ENCODE peak calls at places on chromosomes 12 and 14, in six cellular contexts. S is NCI-H1436; R is natural killer cell; J is gastrocnemius medialis; E is ascending aorta; D is NK-92 treated with Interleukin-12 subunit alpha and Interleukin-12 subunit beta, amount 100 ng/mL, for 24 hours. B is an unnamed sample.

GRCh38 chr12:124737040-124737419 is 126.6 kb downstream of the SCARB1 start:
- DNase-seq in S (no peak), R (no peak), J (no peak), E (no peak), D (no peak), B (no peak)

GRCh38 chr12:125381373-125381772 is 316.1 kb downstream of the AACS start:
- DNase-seq in S (no peak), R (no peak), J (no peak), E (no peak), D (no peak), B (no peak)

GRCh38 chr14:95597784-95598204 is 62.9 kb downstream of the GLRX5 start:
- DNase-seq in S (peak), R (no peak), J (no peak), E (no peak), D (no peak), B (no peak)

GRCh38 chr12:46389130-46389616 is 16.6 kb upstream of the SLC38A2 start:
- DNase-seq in S (no peak), R (no peak), J (no peak), E (peak), D (no peak), B (no peak)

GRCh38 chr12:56878010-56878339 is 56.2 kb downstream of the SDR9C7 start:
- DNase-seq in S (no peak), R (no peak), J (no peak), E (no peak), D (no peak), B (no peak)

GRCh38 chr14:77557391-77557790 is 58.8 kb upstream of the ISM2 start:
- DNase-seq in S (no peak), R (no peak), J (no peak), E (no peak), D (no peak), B (no peak)

GRCh38 chr12:31118347-31118830 is 44.7 kb downstream of the DDX11 start:
- DNase-seq in S (peak), R (no peak), J (no peak), E (no peak), D (no peak), B (no peak)

GRCh38 chr14:50741571-50741970 is 73.5 kb upstream of the SAV1 start:
- DNase-seq in S (peak), R (no peak), J (no peak), E (no peak), D (no peak), B (no peak)

GRCh38 chr12:101891462-101891971 is 14.1 kb downstream of the DRAM1 start:
- DNase-seq in S (no peak), R (no peak), J (peak), E (peak), D (no peak), B (no peak)

GRCh38 chr12:93022603-93023340 is 93.7 kb upstream of the EEA1 start:
- DNase-seq in S (no peak), R (no peak), J (no peak), E (no peak), D (no peak), B (no peak)

GRCh38 chr12:107618106-107618505 is 67.5 kb upstream of the PWP1 start:
- DNase-seq in S (no peak), R (no peak), J (no peak), E (no peak), D (no peak), B (no peak)

GRCh38 chr12:124507188-124508109 is 60.0 kb downstream of the NCOR2 start:
- DNase-seq in S (no peak), R (no peak), J (no peak), E (no peak), D (no peak), B (no peak)

GRCh38 chr12:68911197-68911718 is 21.7 kb downstream of the CPM start:
- DNase-seq in S (no peak), R (no peak), J (no peak), E (no peak), D (no peak), B (no peak)

GRCh38 chr14:64064447-64064846 is 211.6 kb downstream of the SYNE2 start:
- DNase-seq in S (no peak), R (no peak), J (no peak), E (no peak), D (no peak), B (no peak)

GRCh38 chr12:4742421-4742970 is 22.3 kb downstream of the GALNT8 start:
- DNase-seq in S (no peak), R (no peak), J (no peak), E (no peak), D (no peak), B (no peak)

GRCh38 chr14:72017290-72017689 is 85.1 kb downstream of the RGS6 start:
- DNase-seq in S (no peak), R (no peak), J (no peak), E (no peak), D (no peak), B (no peak)

GRCh38 chr12:114136656-114137055 is 170.5 kb upstream of the RBM19 start:
- DNase-seq in S (no peak), R (no peak), J (no peak), E (no peak), D (no peak), B (no peak)

GRCh38 chr12:132310181-132311040 is 19.0 kb downstream of the GALNT9 start:
- DNase-seq in S (no peak), R (no peak), J (no peak), E (no peak), D (no peak), B (no peak)

GRCh38 chr14:97946291-97946690 is 1149.1 kb downstream of the VRK1 start:
- DNase-seq in S (no peak), R (no peak), J (no peak), E (no peak), D (no peak), B (no peak)

GRCh38 chr12:6965026-6965661 is 5.3 kb downstream of the PHB2 start:
- DNase-seq in S (peak), R (peak), J (peak), E (peak), D (peak), B (no peak)

GRCh38 chr12:87332987-87333761 is 696.0 kb downstream of the C12orf50 start:
- DNase-seq in S (peak), R (no peak), J (no peak), E (no peak), D (no peak), B (no peak)

GRCh38 chr14:28382460-28383220 is 383.9 kb upstream of the FOXG1 start:
- DNase-seq in S (no peak), R (no peak), J (no peak), E (no peak), D (no peak), B (peak)

GRCh38 chr12:26826437-26826836 is 6.6 kb downstream of the ITPR2 start:
- DNase-seq in S (no peak), R (no peak), J (no peak), E (no peak), D (no peak), B (no peak)

GRCh38 chr12:128966411-128966810 is 113.1 kb downstream of the GLT1D1 start:
- DNase-seq in S (peak), R (no peak), J (no peak), E (no peak), D (no peak), B (no peak)

GRCh38 chr12:12327802-12328201 is 22.2 kb downstream of the MANSC1 start:
- DNase-seq in S (peak), R (no peak), J (no peak), E (no peak), D (no peak), B (no peak)